ENCODE peak calls at places on chromosomes 2 and 18, in ten cellular contexts. H, Z, I, E, M, U, J, P, S and N are unnamed samples.

GRCh38 chr2:31398881-31399280 is 15.7 kb downstream of the XDH start:
- DNase-seq in S (no peak), Z (no peak), M (no peak), J (no peak), H (no peak), I (no peak), P (no peak), E (no peak), U (no peak), N (no peak)

GRCh38 chr2:20916604-20917286 is 93.8 kb upstream of the LDAH start:
- DNase-seq in I (no peak), M (no peak), E (peak; percentile 68), S (no peak), Z (no peak), H (no peak), U (peak; percentile 38), P (peak; percentile 25), J (peak; percentile 13), N (no peak)

GRCh38 chr18:42578781-42579180 is 536.7 kb downstream of the RIT2 start:
- DNase-seq in M (no peak), P (no peak), H (no peak), S (no peak), Z (no peak), E (no peak), U (peak; percentile 50), J (peak; percentile 23), I (no peak), N (no peak)

GRCh38 chr2:204110250-204111183 is 174.0 kb downstream of the ICOS start:
- DNase-seq in P (peak; percentile 11), E (no peak), I (no peak), U (peak; percentile 57), H (no peak), Z (no peak), J (no peak), M (no peak), S (no peak), N (no peak)

GRCh38 chr2:174158003-174158402 is 90.3 kb downstream of the OLA1 start:
- DNase-seq in U (peak; percentile 57), P (peak; percentile 57), S (peak; percentile 67), Z (peak; percentile 16), H (peak; percentile 67), J (peak; percentile 27), M (no peak), I (peak; percentile 58), E (peak; percentile 27), N (no peak)

GRCh38 chr2:198700330-198700729 is 757.4 kb downstream of the SATB2 start:
- DNase-seq in H (no peak), Z (no peak), P (no peak), S (no peak), U (no peak), E (no peak), M (no peak), I (no peak), J (no peak), N (no peak)

GRCh38 chr2:80930777-80931176 is 626.2 kb upstream of the LRRTM1 start:
- DNase-seq in J (no peak), M (no peak), Z (no peak), S (no peak), U (no peak), H (no peak), E (no peak), P (no peak), I (no peak), N (no peak)

GRCh38 chr2:31983762-31984467 is 26.9 kb downstream of the MEMO1 start:
- DNase-seq in Z (no peak), U (no peak), M (no peak), J (no peak), S (no peak), P (no peak), H (no peak), I (peak; percentile 45), E (no peak), N (no peak)

DNA sequence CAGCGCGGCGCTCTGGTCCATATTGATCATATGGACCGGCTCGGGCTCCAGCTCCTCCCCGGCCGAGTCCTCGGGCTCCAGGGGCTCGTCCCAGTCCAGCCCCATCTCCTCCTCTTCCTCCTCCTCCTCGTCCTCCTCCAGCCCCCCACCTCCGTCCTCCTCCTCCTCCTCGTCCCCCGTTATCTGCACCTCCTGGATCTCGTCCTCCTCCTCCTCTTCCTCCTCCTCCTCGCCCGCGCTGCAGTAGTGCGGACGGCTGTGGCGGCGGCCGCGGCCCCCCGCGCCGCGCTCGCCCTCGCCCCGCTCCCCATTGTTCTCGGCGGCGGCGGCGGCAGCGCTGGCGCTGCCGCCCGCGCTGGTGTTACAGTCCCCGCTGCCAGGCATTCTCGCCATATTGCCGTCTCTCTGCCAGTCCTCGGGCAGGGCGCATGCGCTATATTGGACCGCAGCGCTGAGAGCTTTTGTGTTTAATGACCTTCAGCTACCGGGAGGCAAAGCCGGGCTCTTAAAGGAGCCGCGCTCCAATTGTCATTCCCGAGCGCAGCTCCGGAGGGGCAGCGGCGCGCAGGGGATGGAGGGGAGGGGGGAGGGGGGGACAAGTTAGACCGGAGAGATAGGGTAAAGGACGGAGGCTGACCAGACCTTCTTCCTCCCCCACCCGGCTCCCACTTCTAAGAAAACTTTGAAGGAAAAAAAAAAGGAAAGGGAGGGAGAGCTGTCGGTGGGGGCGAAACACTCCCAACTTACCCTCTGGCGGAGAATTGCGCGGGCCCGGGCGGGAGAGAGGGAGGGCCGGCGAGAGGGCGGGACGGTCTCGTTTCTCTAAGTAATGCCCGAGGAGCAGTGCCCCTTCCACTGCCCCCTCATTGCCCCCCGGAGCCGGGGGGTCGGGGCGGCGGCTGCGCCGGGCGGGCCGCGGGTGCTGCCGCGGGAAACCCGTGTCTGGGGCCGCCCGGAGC is at the start of gene KCTD1:
- DNase-seq in S (peak; percentile 93), I (peak; percentile 89), H (no peak), P (peak; percentile 88), J (peak; percentile 81), E (peak; percentile 91), U (peak; percentile 91), Z (no peak), M (no peak), N (peak; percentile 58)
- TF ChIP-seq EZH2 in S (no peak), I (no peak), H (no peak), P (no peak), J (no peak), E (no peak), U (no peak), Z (no peak), M (no peak), N (no peak)

GRCh38 chr18:34977787-34978532 is 63.3 kb upstream of the MAPRE2 start:
- DNase-seq in Z (no peak), E (peak; percentile 69), I (peak; percentile 49), S (peak; percentile 62), M (no peak), U (peak; percentile 55), J (peak; percentile 66), H (peak; percentile 34), P (peak; percentile 20), N (peak; percentile 13)

GRCh38 chr18:34976899-34977786 is 64.1 kb upstream of the MAPRE2 start:
- DNase-seq in H (peak; percentile 59), P (peak; percentile 29), S (peak; percentile 78), M (no peak), U (peak; percentile 58), Z (no peak), E (peak; percentile 89), I (peak; percentile 68), J (no peak), N (peak; percentile 37)

GRCh38 chr18:34976534-34976898 is 64.7 kb upstream of the MAPRE2 start:
- DNase-seq in E (no peak), I (no peak), U (no peak), M (no peak), S (no peak), Z (no peak), P (no peak), J (no peak), H (peak; percentile 10), N (no peak)

GRCh38 chr18:34978533-34978893 is 62.7 kb upstream of the MAPRE2 start:
- DNase-seq in J (no peak), I (no peak), E (no peak), Z (no peak), U (no peak), P (no peak), M (no peak), S (no peak), H (no peak), N (no peak)

DNA sequence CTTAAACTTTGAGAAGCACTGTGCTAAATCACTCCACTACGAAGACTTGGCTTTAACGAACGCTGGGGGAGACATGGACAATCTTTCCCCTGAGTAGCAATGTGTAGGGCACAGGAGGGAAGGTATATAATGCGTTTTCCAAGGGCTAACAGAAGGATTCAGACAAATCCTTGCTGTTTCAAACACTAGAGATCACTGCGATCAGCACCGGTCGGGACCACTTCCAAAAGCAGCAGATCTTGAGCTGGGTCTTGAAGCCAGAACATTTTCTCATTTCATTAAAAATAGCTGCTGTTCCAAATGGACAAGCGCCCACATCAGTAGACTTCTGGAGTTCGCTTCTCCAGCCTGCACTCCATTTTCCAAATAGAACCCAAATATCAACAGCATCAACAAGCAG is 65.1 kb upstream of the MAPRE2 start:
- DNase-seq in H (no peak), U (no peak), E (no peak), Z (no peak), I (no peak), M (no peak), J (no peak), P (no peak), S (peak; percentile 14), N (no peak)
- TF ChIP-seq EZH2 in H (no peak), U (no peak), E (no peak), Z (no peak), I (no peak), M (peak; percentile 75), J (no peak), P (no peak), S (no peak), N (no peak)

GRCh38 chr2:240140920-240141319 is 462 bp upstream of the OTOS start:
- DNase-seq in P (no peak), J (no peak), H (no peak), S (peak; percentile 18), Z (no peak), U (no peak), M (no peak), E (no peak), I (no peak), N (no peak)

GRCh38 chr2:240140511-240140910 is at the start of gene OTOS:
- DNase-seq in H (no peak), I (no peak), Z (no peak), S (peak; percentile 52), M (no peak), U (no peak), J (no peak), P (no peak), E (no peak), N (no peak)

GRCh38 chr2:240139011-240139441 is 1.4 kb downstream of the OTOS start:
- DNase-seq in S (no peak), Z (no peak), P (no peak), E (no peak), H (no peak), I (no peak), J (no peak), M (no peak), U (no peak), N (no peak)

GRCh38 chr2:240138275-240138984 is 2.0 kb downstream of the OTOS start:
- DNase-seq in S (no peak), Z (no peak), P (no peak), H (no peak), I (no peak), E (no peak), U (peak; percentile 55), J (no peak), M (no peak), N (no peak)

DNA sequence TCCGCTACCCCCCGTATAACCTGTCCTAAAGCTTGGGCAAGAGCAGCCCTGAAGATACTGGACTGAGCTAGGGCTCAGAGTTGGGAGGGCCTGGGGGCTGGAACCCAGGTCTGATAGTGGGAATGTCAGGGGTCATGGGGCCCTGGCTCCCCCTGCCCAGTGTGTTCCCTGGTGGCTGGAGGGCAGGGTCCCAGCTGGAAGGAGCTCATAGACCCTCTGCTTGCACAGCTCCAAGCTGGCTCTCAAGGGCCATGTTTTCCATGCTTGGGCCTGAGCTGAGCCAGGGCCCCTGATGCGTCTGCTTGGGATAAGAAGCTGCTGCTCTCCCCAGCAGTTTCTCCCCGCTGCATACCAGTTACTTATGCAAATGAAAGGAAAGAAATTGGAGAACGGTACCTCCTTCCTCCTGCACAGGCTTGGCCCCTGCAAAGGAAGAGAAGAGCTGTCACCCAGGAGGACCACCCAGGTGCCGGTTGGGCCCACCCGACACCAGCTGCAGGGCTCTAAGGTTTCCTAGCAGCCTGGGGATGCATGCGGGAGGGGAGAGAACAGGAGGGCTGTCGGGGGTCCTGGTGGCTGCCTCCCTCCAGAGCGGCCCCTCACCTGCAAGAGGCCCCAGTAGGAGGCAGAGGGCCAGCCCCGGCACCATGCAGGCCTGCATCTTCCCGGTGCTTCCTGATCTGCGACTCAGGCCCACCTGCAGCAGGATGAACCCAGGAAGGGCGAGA is 628 bp downstream of the OTOS start:
- DNase-seq in P (no peak), Z (no peak), U (no peak), I (no peak), H (no peak), E (no peak), S (peak; percentile 88), M (no peak), J (no peak), N (no peak)
- TF ChIP-seq EZH2 in P (no peak), Z (no peak), U (no peak), I (no peak), H (no peak), E (no peak), S (no peak), M (no peak), J (no peak), N (no peak)

GRCh38 chr2:68646303-68646702 is 2.9 kb downstream of the PROKR1 start:
- DNase-seq in S (no peak), P (no peak), H (no peak), U (no peak), E (no peak), M (no peak), Z (no peak), J (peak; percentile 24), I (peak; percentile 68), N (no peak)

GRCh38 chr2:68643874-68644485 is 601 bp downstream of the PROKR1 start:
- DNase-seq in Z (no peak), H (no peak), S (no peak), M (no peak), U (no peak), J (no peak), I (no peak), P (no peak), E (no peak), N (no peak)

GRCh38 chr2:68645523-68645922 is 2.1 kb downstream of the PROKR1 start:
- DNase-seq in I (peak; percentile 52), J (no peak), E (no peak), M (no peak), H (no peak), S (no peak), U (peak; percentile 21), Z (no peak), P (no peak), N (no peak)

GRCh38 chr2:68643011-68643873 is at the start of gene PROKR1:
- DNase-seq in S (peak; percentile 89), I (peak; percentile 55), Z (no peak), J (peak; percentile 24), U (peak; percentile 55), E (peak; percentile 65), P (no peak), H (peak; percentile 53), M (no peak), N (peak; percentile 22)
- TF ChIP-seq EZH2 in S (peak; percentile 80), I (no peak), Z (no peak), J (no peak), U (no peak), E (peak; percentile 81), P (peak; percentile 3), H (no peak), M (peak; percentile 18), N (no peak)